ENCODE peak calls at places on chromosome 12, in four cellular contexts. One of them, this sample, is unnamed.

GRCh38 chr12:59459966-59460365 is 135.9 kb upstream of the SLC16A7 start:
- DNase-seq in esophagus squamous epithelium: no peak
- DNase-seq in caudate nucleus: no peak
- DNase-seq in SJCRH30: no peak
- DNase-seq in this sample: no peak

GRCh38 chr12:51318846-51319570 is 5.0 kb downstream of the BIN2 start:
- DNase-seq in esophagus squamous epithelium: no peak
- DNase-seq in caudate nucleus: no peak
- DNase-seq in SJCRH30: no peak
- DNase-seq in this sample: peak; percentile 74

GRCh38 chr12:26275313-26276257 is 80.2 kb downstream of the SSPN start:
- DNase-seq in esophagus squamous epithelium: no peak
- DNase-seq in caudate nucleus: no peak
- DNase-seq in SJCRH30: no peak
- DNase-seq in this sample: no peak

GRCh38 chr12:101414533-101415119 is 7.1 kb upstream of the ARL1 start:
- DNase-seq in SJCRH30: peak; percentile 72
- DNase-seq in esophagus squamous epithelium: no peak
- DNase-seq in caudate nucleus: peak; percentile 12
- DNase-seq in this sample: peak; percentile 32

GRCh38 chr12:130712346-130713065 is 3.6 kb downstream of the RIMBP2 start:
- DNase-seq in SJCRH30: no peak
- DNase-seq in caudate nucleus: no peak
- DNase-seq in esophagus squamous epithelium: no peak
- DNase-seq in this sample: no peak

GRCh38 chr12:132167610-132168310 is 23.5 kb downstream of the NOC4L start:
- DNase-seq in caudate nucleus: no peak
- DNase-seq in SJCRH30: no peak
- DNase-seq in esophagus squamous epithelium: no peak
- DNase-seq in this sample: no peak

GRCh38 chr12:1519642-1520041 is 74.7 kb downstream of the FBXL14 start:
- DNase-seq in caudate nucleus: no peak
- DNase-seq in SJCRH30: peak; percentile 37
- DNase-seq in esophagus squamous epithelium: no peak
- DNase-seq in this sample: no peak

GRCh38 chr12:25876383-25877045 is 82.0 kb upstream of the RASSF8 start:
- DNase-seq in esophagus squamous epithelium: no peak
- DNase-seq in caudate nucleus: no peak
- DNase-seq in SJCRH30: no peak
- DNase-seq in this sample: no peak

GRCh38 chr12:75756771-75757170 is 245.4 kb upstream of the KRR1 start:
- DNase-seq in SJCRH30: no peak
- DNase-seq in caudate nucleus: no peak
- DNase-seq in esophagus squamous epithelium: no peak
- DNase-seq in this sample: no peak

GRCh38 chr12:16606201-16606849 is 363 bp upstream of the LMO3 start:
- DNase-seq in SJCRH30: peak; percentile 76
- DNase-seq in esophagus squamous epithelium: no peak
- DNase-seq in caudate nucleus: peak; percentile 78
- DNase-seq in this sample: no peak

GRCh38 chr12:98499668-98500456 is 15.5 kb upstream of the TMPO start:
- DNase-seq in esophagus squamous epithelium: no peak
- DNase-seq in SJCRH30: no peak
- DNase-seq in caudate nucleus: no peak
- DNase-seq in this sample: no peak

GRCh38 chr12:46659032-46659703 is 166.6 kb downstream of the SLC38A4 start:
- DNase-seq in SJCRH30: no peak
- DNase-seq in esophagus squamous epithelium: no peak
- DNase-seq in caudate nucleus: no peak
- DNase-seq in this sample: no peak

GRCh38 chr12:109542014-109542413 is 31.3 kb downstream of the MMAB start:
- DNase-seq in caudate nucleus: no peak
- DNase-seq in SJCRH30: no peak
- DNase-seq in esophagus squamous epithelium: no peak
- DNase-seq in this sample: no peak
- H3K27ac ChIP-seq in caudate nucleus: peak overlapping the region; percentile 11
- H3K27ac ChIP-seq in SJCRH30: peak overlapping the region; percentile 91
- H3K27ac ChIP-seq in esophagus squamous epithelium: no peak overlapping the region
- H3K27ac ChIP-seq in this sample: no peak overlapping the region

GRCh38 chr12:24285413-24285812 is 335.9 kb upstream of the SOX5 start:
- DNase-seq in caudate nucleus: no peak
- DNase-seq in SJCRH30: no peak
- DNase-seq in esophagus squamous epithelium: no peak
- DNase-seq in this sample: no peak

GRCh38 chr12:24278832-24279231 is 329.4 kb upstream of the SOX5 start:
- DNase-seq in esophagus squamous epithelium: no peak
- DNase-seq in caudate nucleus: no peak
- DNase-seq in SJCRH30: no peak
- DNase-seq in this sample: no peak

DNA sequence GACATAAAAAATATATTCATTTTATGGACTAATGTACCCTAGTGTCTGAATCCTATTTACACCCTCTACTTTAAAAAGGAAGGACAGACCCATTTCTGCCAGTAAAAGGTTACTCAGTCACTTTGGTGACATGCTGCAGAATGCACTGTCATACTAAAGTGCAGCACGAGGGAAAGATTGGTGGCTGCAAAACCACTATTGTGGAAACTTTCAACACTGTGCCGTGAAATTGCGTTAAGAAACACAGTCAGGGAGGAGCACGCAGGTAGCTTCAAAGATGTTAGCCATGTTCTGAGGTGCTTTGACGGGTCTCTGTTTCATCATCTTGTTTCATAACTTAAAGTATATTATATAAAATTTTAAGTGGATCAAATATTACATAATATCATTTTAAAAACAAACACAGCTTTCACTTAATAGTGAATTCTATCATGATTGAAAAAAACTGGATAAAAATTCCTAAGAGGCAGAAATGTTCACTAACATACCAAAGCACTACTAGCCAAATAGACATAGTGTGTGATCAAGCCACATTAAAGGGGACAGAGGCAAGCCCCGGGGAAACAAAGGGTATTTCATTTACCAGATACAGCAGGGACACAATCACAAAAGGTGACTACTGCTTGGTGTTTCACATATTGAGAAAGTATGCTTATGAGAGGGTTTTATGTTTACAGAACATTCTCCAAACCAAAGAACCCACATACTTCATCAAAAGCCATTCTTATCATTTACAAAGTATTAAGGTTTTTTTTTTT is 330.8 kb upstream of the SOX5 start:
- DNase-seq in SJCRH30: no peak
- DNase-seq in esophagus squamous epithelium: no peak
- DNase-seq in caudate nucleus: no peak
- DNase-seq in this sample: no peak
- H3K27ac ChIP-seq in SJCRH30: no peak overlapping the region
- H3K27ac ChIP-seq in esophagus squamous epithelium: no peak overlapping the region
- H3K27ac ChIP-seq in caudate nucleus: no peak overlapping the region
- H3K27ac ChIP-seq in this sample: no peak overlapping the region

GRCh38 chr12:95547522-95548055 is 3.7 kb downstream of the USP44 start:
- DNase-seq in caudate nucleus: no peak
- DNase-seq in SJCRH30: no peak
- DNase-seq in esophagus squamous epithelium: no peak
- DNase-seq in this sample: no peak

GRCh38 chr12:95544756-95545155 is 6.5 kb downstream of the USP44 start:
- DNase-seq in caudate nucleus: no peak
- DNase-seq in esophagus squamous epithelium: no peak
- DNase-seq in SJCRH30: no peak
- DNase-seq in this sample: no peak

GRCh38 chr12:95545303-95545702 is 6.0 kb downstream of the USP44 start:
- DNase-seq in caudate nucleus: no peak
- DNase-seq in SJCRH30: no peak
- DNase-seq in esophagus squamous epithelium: no peak
- DNase-seq in this sample: no peak

GRCh38 chr12:95546491-95546813 is 4.8 kb downstream of the USP44 start:
- DNase-seq in caudate nucleus: no peak
- DNase-seq in SJCRH30: no peak
- DNase-seq in esophagus squamous epithelium: no peak
- DNase-seq in this sample: no peak

GRCh38 chr12:95545731-95546490 is 5.4 kb downstream of the USP44 start:
- DNase-seq in SJCRH30: no peak
- DNase-seq in caudate nucleus: no peak
- DNase-seq in esophagus squamous epithelium: no peak
- DNase-seq in this sample: no peak
- H3K27ac ChIP-seq in SJCRH30: no peak overlapping the region
- H3K27ac ChIP-seq in caudate nucleus: no peak overlapping the region
- H3K27ac ChIP-seq in esophagus squamous epithelium: no peak overlapping the region
- H3K27ac ChIP-seq in this sample: no peak overlapping the region

DNA sequence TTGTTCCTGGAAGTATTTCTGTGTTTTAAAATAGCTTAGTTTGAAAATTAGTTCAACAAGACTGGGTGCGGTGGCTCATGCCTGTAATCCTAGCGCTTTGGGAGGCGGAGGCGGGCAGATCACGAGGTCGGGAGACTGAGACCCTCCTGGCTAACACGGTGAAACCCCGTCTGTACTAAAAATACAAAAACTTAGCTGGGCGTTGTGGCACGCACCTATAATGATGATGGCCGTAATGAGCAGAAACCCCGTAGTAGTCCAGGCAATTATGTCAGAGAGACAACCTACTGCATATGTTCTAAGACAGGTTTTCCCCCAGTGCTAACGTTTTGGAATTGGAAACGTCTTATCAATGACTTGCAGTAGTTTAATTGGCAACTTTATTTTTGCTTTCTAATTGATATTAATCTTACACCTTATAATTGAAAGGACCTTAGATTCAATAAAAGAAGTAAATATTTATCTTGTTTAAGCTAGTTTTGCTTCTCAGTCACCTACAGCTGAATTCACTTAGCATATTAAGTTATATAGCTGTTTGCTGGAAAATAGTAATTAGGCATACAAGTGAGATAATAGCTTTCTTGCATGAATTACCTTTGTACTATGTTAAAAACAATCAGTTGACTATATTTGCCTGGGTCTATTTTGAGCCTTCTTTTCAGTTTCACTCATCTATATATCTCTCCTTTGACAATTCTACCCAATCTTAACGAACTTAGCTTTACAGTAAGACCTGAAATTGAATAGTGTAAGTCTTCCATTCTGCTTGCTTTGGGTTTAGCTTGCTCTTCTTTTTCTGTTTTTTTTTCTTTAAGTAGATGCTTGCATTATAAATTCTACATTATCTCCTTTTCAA is 15.6 kb downstream of the CLECL1 start:
- DNase-seq in caudate nucleus: no peak
- DNase-seq in SJCRH30: no peak
- DNase-seq in esophagus squamous epithelium: no peak
- DNase-seq in this sample: no peak
- H3K27ac ChIP-seq in caudate nucleus: no peak overlapping the region
- H3K27ac ChIP-seq in SJCRH30: no peak overlapping the region
- H3K27ac ChIP-seq in esophagus squamous epithelium: no peak overlapping the region
- H3K27ac ChIP-seq in this sample: no peak overlapping the region